ENCODE peak calls at places on chromosome 21, in seven cellular contexts. Q, K, V, J, F, H and G are unnamed samples.

GRCh38 chr21:44349847-44350772 is 3.3 kb upstream of the TRPM2 start:
- DNase-seq in Q (no peak), V (no peak), H (no peak), J (no peak), K (no peak), F (no peak), G (no peak)

GRCh38 chr21:46187814-46188213 is 3.6 kb upstream of the SPATC1L start:
- DNase-seq in K (no peak), J (no peak), H (no peak), Q (no peak), F (no peak), V (no peak), G (no peak)

GRCh38 chr21:31198575-31198974 is 145.5 kb downstream of the TIAM1 start:
- DNase-seq in Q (no peak), V (no peak), F (no peak), H (peak), J (no peak), K (no peak), G (no peak)

GRCh38 chr21:41183575-41183974 is 15.6 kb downstream of the BACE2 start:
- DNase-seq in J (no peak), Q (no peak), F (no peak), K (no peak), V (no peak), H (no peak), G (no peak)

GRCh38 chr21:31872452-31873274 is at the start of gene HUNK:
- DNase-seq in Q (no peak), V (no peak), K (peak), F (peak), J (peak), H (peak), G (no peak)

GRCh38 chr21:43792406-43792805 is 3.0 kb downstream of the RRP1 start:
- DNase-seq in F (no peak), Q (no peak), K (no peak), J (no peak), H (no peak), V (no peak), G (no peak)

GRCh38 chr21:35051287-35051818 is 2.3 kb upstream of the RUNX1 start:
- DNase-seq in H (peak), V (peak), J (no peak), F (peak), K (peak), Q (peak), G (peak)

GRCh38 chr21:46562472-46562871 is 42.4 kb downstream of the S100B start:
- DNase-seq in F (no peak), V (peak), Q (no peak), K (no peak), J (no peak), H (peak), G (no peak)

GRCh38 chr21:39175154-39175553 is 8.1 kb downstream of the PSMG1 start:
- DNase-seq in K (no peak), V (no peak), Q (no peak), J (no peak), H (no peak), F (no peak), G (no peak)